ENCODE peak calls at places on chromosomes 12 and 14, in four cellular contexts. Q is activated CD4-positive, alpha-beta T cell treated with anti-CD3 and anti-CD28 coated beads, Interleukin-2, amount 50 U/mL, for 24 hours; J is AG10803; S is CD4-positive, alpha-beta memory T cell. V is an unnamed sample.

GRCh38 chr14:32259368-32260013 is 56.4 kb upstream of the RNU6-8 start:
- DNase-seq in Q (no peak), J (peak), S (no peak), V (peak)

GRCh38 chr14:51873221-51873893 is 12.9 kb downstream of the GNG2 start:
- DNase-seq in Q (peak), J (peak), S (peak), V (peak)

GRCh38 chr14:76516884-76517283 is 140.9 kb downstream of the ESRRB start:
- DNase-seq in Q (no peak), J (no peak), S (no peak), V (no peak)

GRCh38 chr12:89448526-89448925 is 76.1 kb downstream of the GALNT4 start:
- DNase-seq in Q (no peak), J (no peak), S (no peak), V (no peak)

GRCh38 chr14:35576260-35576659 is 42.3 kb downstream of the INSM2 start:
- DNase-seq in Q (no peak), J (no peak), S (no peak), V (no peak)

GRCh38 chr12:55516391-55516790 is 24.2 kb downstream of the OR6C68 start:
- DNase-seq in Q (no peak), J (no peak), S (no peak), V (no peak)

GRCh38 chr14:95157987-95158712 is 821 bp upstream of the DICER1 start:
- DNase-seq in Q (no peak), J (no peak), S (peak), V (no peak)

GRCh38 chr12:47066278-47067048 is 13.0 kb upstream of the PCED1B start:
- DNase-seq in Q (no peak), J (peak), S (no peak), V (no peak)

GRCh38 chr14:65833256-65833880 is 420.8 kb downstream of the FUT8 start:
- DNase-seq in Q (no peak), J (peak), S (no peak), V (no peak)

GRCh38 chr14:102394717-102395378 is 32.1 kb downstream of the TECPR2 start:
- DNase-seq in Q (no peak), J (no peak), S (peak), V (no peak)

GRCh38 chr14:32472512-32473472 is 143.7 kb downstream of the AKAP6 start:
- DNase-seq in Q (no peak), J (peak), S (no peak), V (peak)

GRCh38 chr14:35998303-35998702 is 172.2 kb downstream of the BRMS1L start:
- DNase-seq in Q (no peak), J (no peak), S (no peak), V (no peak)

GRCh38 chr14:54025661-54026060 is 69.0 kb upstream of the BMP4 start:
- DNase-seq in Q (no peak), J (no peak), S (no peak), V (no peak)

V was measured in AG04450.